ENCODE peak calls at places on chromosomes 1 and 21, in seven cellular contexts. S is SJSA1, D is left ventricle myocardium inferior, I is adipocyte, C is heart left ventricle, M is heart right ventricle, P is lung. A is an unnamed sample.

GRCh38 chr1:151756291-151756690 is 7.0 kb downstream of the MRPL9 start:
- DNase-seq in I (peak; percentile 9), S (no peak), M (no peak), D (no peak), P (no peak), C (no peak), A (no peak)

GRCh38 chr1:113784104-113784779 is 25.0 kb upstream of the PHTF1 start:
- DNase-seq in P (no peak), I (no peak), S (no peak), M (no peak), D (no peak), C (no peak), A (no peak)

GRCh38 chr1:112713466-112714312 is 1.4 kb downstream of the PPM1J start:
- DNase-seq in D (no peak), P (no peak), C (no peak), S (no peak), I (no peak), M (no peak), A (no peak)

GRCh38 chr1:147201276-147201675 is 23.9 kb downstream of the FMO5 start:
- DNase-seq in C (no peak), S (no peak), M (no peak), P (no peak), I (no peak), D (no peak), A (no peak)

GRCh38 chr1:17023573-17023972 is 11.8 kb upstream of the ATP13A2 start:
- DNase-seq in D (no peak), P (no peak), M (no peak), C (no peak), S (no peak), I (no peak), A (no peak)

GRCh38 chr21:44065428-44065827 is 41.8 kb upstream of the PWP2 start:
- DNase-seq in C (no peak), P (no peak), M (no peak), D (no peak), I (no peak), S (no peak), A (peak; percentile 78)

GRCh38 chr21:44618504-44618903 is 6.6 kb downstream of the KRTAP10-8 start:
- DNase-seq in I (peak; percentile 21), S (no peak), M (no peak), C (no peak), P (no peak), D (peak; percentile 49), A (no peak)

GRCh38 chr1:165169028-165169427 is 187.5 kb downstream of the LMX1A start:
- DNase-seq in S (no peak), I (no peak), M (no peak), P (no peak), C (no peak), D (no peak), A (no peak)

GRCh38 chr21:46392921-46393320 is 65.8 kb upstream of the DIP2A start:
- DNase-seq in S (no peak), C (peak; percentile 46), M (peak; percentile 34), D (peak; percentile 46), I (no peak), P (no peak), A (no peak)

GRCh38 chr1:88763649-88764406 is 79.8 kb downstream of the PKN2 start:
- DNase-seq in C (no peak), I (peak; percentile 44), M (no peak), D (no peak), P (no peak), S (no peak), A (no peak)

GRCh38 chr1:40774266-40774998 is 9.2 kb upstream of the KCNQ4 start:
- DNase-seq in D (peak; percentile 58), I (peak; percentile 39), P (peak; percentile 44), C (peak; percentile 53), S (peak; percentile 31), M (peak; percentile 55), A (peak; percentile 55)

GRCh38 chr1:70685300-70686286 is 274.5 kb downstream of the CTH start:
- DNase-seq in M (no peak), S (peak; percentile 30), I (peak; percentile 81), C (peak; percentile 45), D (peak; percentile 29), P (peak; percentile 71), A (peak; percentile 31)

GRCh38 chr1:25238046-25238445 is 5.7 kb upstream of the SYF2 start:
- DNase-seq in C (no peak), S (no peak), D (no peak), P (no peak), M (no peak), I (no peak), A (no peak)

GRCh38 chr1:150560986-150561829 is 12.0 kb downstream of the ADAMTSL4 start:
- DNase-seq in I (peak; percentile 98), S (peak; percentile 100), M (peak; percentile 93), D (peak; percentile 94), P (peak; percentile 95), C (peak; percentile 95), A (peak; percentile 69)

GRCh38 chr1:183956559-183957188 is 80.9 kb downstream of the COLGALT2 start:
- DNase-seq in P (no peak), S (peak; percentile 70), I (peak; percentile 67), M (no peak), C (no peak), D (no peak), A (peak; percentile 69)

GRCh38 chr1:66282343-66282852 is 251.6 kb upstream of the SGIP1 start:
- DNase-seq in C (no peak), M (no peak), S (no peak), I (peak; percentile 71), P (no peak), D (no peak), A (peak; percentile 62)

GRCh38 chr1:24047101-24047459 is 64.9 kb downstream of the MYOM3 start:
- DNase-seq in P (peak; percentile 47), I (peak; percentile 66), S (peak; percentile 47), C (peak; percentile 30), D (peak; percentile 33), M (no peak), A (no peak)

GRCh38 chr1:51642739-51643142 is 25.8 kb downstream of the OSBPL9 start:
- DNase-seq in D (no peak), S (peak; percentile 77), P (no peak), C (no peak), I (peak; percentile 94), M (no peak), A (no peak)

GRCh38 chr1:43979528-43980254 is 681 bp downstream of the B4GALT2 start:
- DNase-seq in P (peak; percentile 54), I (peak; percentile 79), C (peak; percentile 69), M (peak; percentile 48), S (peak; percentile 46), D (peak; percentile 53), A (no peak)

GRCh38 chr1:23908453-23909341 is 4.5 kb downstream of the CNR2 start:
- DNase-seq in D (no peak), M (no peak), I (no peak), P (no peak), S (no peak), C (peak; percentile 29), A (peak; percentile 48)

GRCh38 chr1:213874789-213875188 is 113.0 kb upstream of the PROX1 start:
- DNase-seq in S (no peak), C (no peak), D (no peak), I (no peak), M (no peak), P (no peak), A (no peak)

GRCh38 chr1:195113471-195113870 is 1494.8 kb downstream of the KCNT2 start:
- DNase-seq in S (no peak), I (peak; percentile 32), D (no peak), C (no peak), P (no peak), M (no peak), A (no peak)

GRCh38 chr1:86868477-86868876 is 45.4 kb downstream of the SELENOF start:
- DNase-seq in C (no peak), S (no peak), I (peak; percentile 12), D (no peak), M (no peak), P (no peak), A (no peak)

GRCh38 chr1:44417351-44418021 is 12.4 kb downstream of the RNF220 start:
- DNase-seq in C (no peak), M (peak; percentile 58), D (peak; percentile 40), I (no peak), P (no peak), S (no peak), A (no peak)

GRCh38 chr1:23394664-23395063 is 25.0 kb upstream of the ZNF436 start:
- DNase-seq in S (peak; percentile 69), M (peak; percentile 76), C (peak; percentile 82), P (peak; percentile 66), I (peak; percentile 58), D (peak; percentile 88), A (no peak)

GRCh38 chr1:38018864-38019343 is 6.4 kb downstream of the UTP11 start:
- DNase-seq in P (no peak), D (no peak), I (peak; percentile 67), M (no peak), C (no peak), S (peak; percentile 39), A (no peak)

GRCh38 chr1:81551942-81552341 is 248.8 kb upstream of the ADGRL2 start:
- DNase-seq in I (no peak), M (no peak), S (no peak), P (no peak), C (no peak), D (no peak), A (no peak)

GRCh38 chr1:81548918-81549587 is 251.7 kb upstream of the ADGRL2 start:
- DNase-seq in S (no peak), M (no peak), C (no peak), P (no peak), I (no peak), D (no peak), A (no peak)

GRCh38 chr1:81553503-81553902 is 247.2 kb upstream of the ADGRL2 start:
- DNase-seq in P (no peak), M (no peak), C (no peak), D (no peak), I (no peak), S (no peak), A (no peak)

GRCh38 chr1:81549588-81550127 is 251.1 kb upstream of the ADGRL2 start:
- DNase-seq in I (peak; percentile 59), P (no peak), S (peak; percentile 18), D (no peak), C (no peak), M (no peak), A (no peak)

GRCh38 chr1:81550753-81551152 is 250.0 kb upstream of the ADGRL2 start:
- DNase-seq in M (no peak), S (no peak), I (no peak), P (no peak), D (no peak), C (no peak), A (no peak)
- H3K4me1 ChIP-seq in M (peaks cover 8% of the 10 kb centered on the region), S (no peaks in the 10 kb centered on the region), I (peaks cover 16% of the 10 kb centered on the region), P (peaks cover 5% of the 10 kb centered on the region), D (peaks cover 15% of the 10 kb centered on the region), C (no peaks in the 10 kb centered on the region), A (no peaks in the 10 kb centered on the region)

GRCh38 chr1:104878203-104878911 is 1128.7 kb downstream of the AMY1C start:
- DNase-seq in D (no peak), I (no peak), C (no peak), P (no peak), M (no peak), S (no peak), A (no peak)
- H3K4me3 ChIP-seq in D (no peak overlapping the region), I (no peak overlapping the region), C (no peak overlapping the region), P (no peak overlapping the region), M (no peak overlapping the region), S (no peak overlapping the region), A (no peak overlapping the region)

GRCh38 chr1:2584822-2585317 is 1.7 kb upstream of the PRXL2B start:
- DNase-seq in M (no peak), I (no peak), D (no peak), P (no peak), S (no peak), C (no peak), A (peak; percentile 23)
- H3K4me1 ChIP-seq in M (peaks cover 25% of the 10 kb centered on the region), I (peaks cover 4% of the 10 kb centered on the region), D (peaks cover 42% of the 10 kb centered on the region), P (peaks cover 3% of the 10 kb centered on the region), S (peaks cover 18% of the 10 kb centered on the region), C (peaks cover 25% of the 10 kb centered on the region), A (peaks cover 40% of the 10 kb centered on the region)

GRCh38 chr1:28648493-28649238 is at the start of gene RNU11:
- DNase-seq in M (peak; percentile 69), I (peak; percentile 97), S (peak; percentile 100), P (peak; percentile 85), D (peak; percentile 84), C (peak; percentile 87), A (peak; percentile 94)
- H3K4me3 ChIP-seq in M (peak within 1 kb of the TSS; percentile 45), I (peak within 1 kb of the TSS; percentile 86), S (peak within 1 kb of the TSS; percentile 10), P (no peak within 1 kb of the TSS), D (peak within 1 kb of the TSS; percentile 63), C (peak within 1 kb of the TSS; percentile 49), A (peak within 1 kb of the TSS; percentile 89)

A was measured in CD8-positive, alpha-beta memory T cell.